ENCODE peak calls at places on chromosomes 6 and 20, in seven cellular contexts. V is NCI-H1092, J is lower leg skin, I is GM12865, N is EH, Z is dermis blood vessel endothelial cell, X is H9. S is an unnamed sample.

GRCh38 chr6:113813207-113813606 is 43.9 kb upstream of the MARCKS start:
- DNase-seq in V (no peak), J (no peak), I (no peak), N (peak), Z (no peak), X (no peak), S (no peak)

GRCh38 chr6:119856136-119856535 is 506.6 kb upstream of the MAN1A1 start:
- DNase-seq in V (no peak), J (no peak), I (peak), N (no peak), Z (no peak), X (no peak), S (peak)

GRCh38 chr6:90691823-90692222 is 105.0 kb upstream of the MAP3K7 start:
- DNase-seq in V (no peak), J (no peak), I (no peak), N (no peak), Z (no peak), X (no peak), S (no peak)

GRCh38 chr6:81890846-81891245 is 138.4 kb upstream of the TENT5A start:
- DNase-seq in V (no peak), J (no peak), I (no peak), N (peak), Z (no peak), X (no peak), S (no peak)

GRCh38 chr6:155033021-155033801 is 38.1 kb downstream of the TIAM2 start:
- DNase-seq in V (no peak), J (no peak), I (no peak), N (no peak), Z (no peak), X (no peak), S (no peak)

GRCh38 chr6:45185403-45186251 is 142.5 kb upstream of the RUNX2 start:
- DNase-seq in V (no peak), J (no peak), I (peak), N (no peak), Z (no peak), X (no peak), S (no peak)

GRCh38 chr6:139152088-139152891 is 17.4 kb downstream of the HECA start:
- DNase-seq in V (no peak), J (no peak), I (no peak), N (peak), Z (no peak), X (no peak), S (no peak)

GRCh38 chr20:15799871-15800270 is 773.4 kb downstream of the KIF16B start:
- DNase-seq in V (no peak), J (no peak), I (no peak), N (peak), Z (no peak), X (no peak), S (no peak)

GRCh38 chr6:130928993-130929678 is 101.9 kb downstream of the SMLR1 start:
- DNase-seq in V (no peak), J (no peak), I (no peak), N (peak), Z (peak), X (no peak), S (no peak)

GRCh38 chr20:10487354-10488115 is 52.4 kb downstream of the SLX4IP start:
- DNase-seq in V (no peak), J (no peak), I (no peak), N (peak), Z (no peak), X (no peak), S (no peak)

GRCh38 chr6:166523782-166524569 is 62.5 kb downstream of the RAMACL start:
- DNase-seq in V (no peak), J (no peak), I (no peak), N (no peak), Z (no peak), X (no peak), S (no peak)

GRCh38 chr20:61053487-61054277 is 198.4 kb upstream of the CDH4 start:
- DNase-seq in V (no peak), J (no peak), I (no peak), N (no peak), Z (no peak), X (no peak), S (no peak)